ENCODE peak calls at places on chromosomes 16 and 17, in nine cellular contexts. One of them, this sample, is unnamed.

GRCh38 chr17:1720856-1721386 is 3.6 kb upstream of the WDR81 start:
- DNase-seq in stimulated activated CD4-positive, alpha-beta T cell treated with anti-CD3 and anti-CD28 coated beads, Interleukin-4, amount 100 ng/mL, for 4 hours: peak; percentile 64
- DNase-seq in CD8-positive, alpha-beta memory T cell: peak; percentile 79
- DNase-seq in C1 segment of cervical spinal cord: peak; percentile 36
- DNase-seq in iPS DF 6.9: no peak
- DNase-seq in ELF-1: peak; percentile 81
- DNase-seq in endothelial cell of umbilical vein: peak; percentile 58
- DNase-seq in HTR-8/SVneo: no peak
- DNase-seq in SHP77 treated with DMSO at 0.1 percent for 48 hours: peak; percentile 68
- DNase-seq in this sample: peak; percentile 63

GRCh38 chr17:61379457-61380216 is 20.0 kb upstream of the TBX2 start:
- DNase-seq in stimulated activated CD4-positive, alpha-beta T cell treated with anti-CD3 and anti-CD28 coated beads, Interleukin-4, amount 100 ng/mL, for 4 hours: no peak
- DNase-seq in CD8-positive, alpha-beta memory T cell: no peak
- DNase-seq in C1 segment of cervical spinal cord: no peak
- DNase-seq in iPS DF 6.9: no peak
- DNase-seq in ELF-1: no peak
- DNase-seq in endothelial cell of umbilical vein: no peak
- DNase-seq in HTR-8/SVneo: no peak
- DNase-seq in SHP77 treated with DMSO at 0.1 percent for 48 hours: no peak
- DNase-seq in this sample: no peak

GRCh38 chr16:89482087-89482823 is 8.1 kb downstream of the ANKRD11 start:
- DNase-seq in stimulated activated CD4-positive, alpha-beta T cell treated with anti-CD3 and anti-CD28 coated beads, Interleukin-4, amount 100 ng/mL, for 4 hours: no peak
- DNase-seq in CD8-positive, alpha-beta memory T cell: no peak
- DNase-seq in C1 segment of cervical spinal cord: no peak
- DNase-seq in iPS DF 6.9: no peak
- DNase-seq in ELF-1: no peak
- DNase-seq in endothelial cell of umbilical vein: no peak
- DNase-seq in HTR-8/SVneo: no peak
- DNase-seq in SHP77 treated with DMSO at 0.1 percent for 48 hours: no peak
- DNase-seq in this sample: no peak

GRCh38 chr17:81516439-81516838 is 3.8 kb upstream of the ACTG1 start:
- DNase-seq in stimulated activated CD4-positive, alpha-beta T cell treated with anti-CD3 and anti-CD28 coated beads, Interleukin-4, amount 100 ng/mL, for 4 hours: no peak
- DNase-seq in CD8-positive, alpha-beta memory T cell: no peak
- DNase-seq in C1 segment of cervical spinal cord: no peak
- DNase-seq in iPS DF 6.9: no peak
- DNase-seq in ELF-1: no peak
- DNase-seq in endothelial cell of umbilical vein: no peak
- DNase-seq in HTR-8/SVneo: no peak
- DNase-seq in SHP77 treated with DMSO at 0.1 percent for 48 hours: no peak
- DNase-seq in this sample: peak; percentile 15

GRCh38 chr16:23945243-23945642 is 109.5 kb downstream of the PRKCB start:
- DNase-seq in stimulated activated CD4-positive, alpha-beta T cell treated with anti-CD3 and anti-CD28 coated beads, Interleukin-4, amount 100 ng/mL, for 4 hours: no peak
- DNase-seq in CD8-positive, alpha-beta memory T cell: no peak
- DNase-seq in C1 segment of cervical spinal cord: no peak
- DNase-seq in iPS DF 6.9: no peak
- DNase-seq in ELF-1: no peak
- DNase-seq in endothelial cell of umbilical vein: no peak
- DNase-seq in HTR-8/SVneo: no peak
- DNase-seq in SHP77 treated with DMSO at 0.1 percent for 48 hours: no peak
- DNase-seq in this sample: no peak

GRCh38 chr16:68744744-68745280 is 7.7 kb downstream of the CDH1 start:
- DNase-seq in stimulated activated CD4-positive, alpha-beta T cell treated with anti-CD3 and anti-CD28 coated beads, Interleukin-4, amount 100 ng/mL, for 4 hours: no peak
- DNase-seq in CD8-positive, alpha-beta memory T cell: no peak
- DNase-seq in C1 segment of cervical spinal cord: no peak
- DNase-seq in iPS DF 6.9: peak; percentile 63
- DNase-seq in ELF-1: peak; percentile 79
- DNase-seq in endothelial cell of umbilical vein: no peak
- DNase-seq in HTR-8/SVneo: no peak
- DNase-seq in SHP77 treated with DMSO at 0.1 percent for 48 hours: no peak
- DNase-seq in this sample: peak; percentile 42

GRCh38 chr17:65723356-65723928 is 162.0 kb upstream of the AXIN2 start:
- DNase-seq in stimulated activated CD4-positive, alpha-beta T cell treated with anti-CD3 and anti-CD28 coated beads, Interleukin-4, amount 100 ng/mL, for 4 hours: no peak
- DNase-seq in CD8-positive, alpha-beta memory T cell: no peak
- DNase-seq in C1 segment of cervical spinal cord: no peak
- DNase-seq in iPS DF 6.9: no peak
- DNase-seq in ELF-1: no peak
- DNase-seq in endothelial cell of umbilical vein: peak; percentile 46
- DNase-seq in HTR-8/SVneo: no peak
- DNase-seq in SHP77 treated with DMSO at 0.1 percent for 48 hours: no peak
- DNase-seq in this sample: no peak

GRCh38 chr17:34314279-34314678 is 5.0 kb upstream of the CCL8 start:
- DNase-seq in stimulated activated CD4-positive, alpha-beta T cell treated with anti-CD3 and anti-CD28 coated beads, Interleukin-4, amount 100 ng/mL, for 4 hours: no peak
- DNase-seq in CD8-positive, alpha-beta memory T cell: no peak
- DNase-seq in C1 segment of cervical spinal cord: no peak
- DNase-seq in iPS DF 6.9: no peak
- DNase-seq in ELF-1: no peak
- DNase-seq in endothelial cell of umbilical vein: peak; percentile 26
- DNase-seq in HTR-8/SVneo: no peak
- DNase-seq in SHP77 treated with DMSO at 0.1 percent for 48 hours: no peak
- DNase-seq in this sample: no peak

GRCh38 chr17:7478276-7479138 is 924 bp downstream of the ZBTB4 start:
- DNase-seq in stimulated activated CD4-positive, alpha-beta T cell treated with anti-CD3 and anti-CD28 coated beads, Interleukin-4, amount 100 ng/mL, for 4 hours: peak; percentile 52
- DNase-seq in CD8-positive, alpha-beta memory T cell: peak; percentile 86
- DNase-seq in C1 segment of cervical spinal cord: peak; percentile 65
- DNase-seq in iPS DF 6.9: no peak
- DNase-seq in ELF-1: peak; percentile 39
- DNase-seq in endothelial cell of umbilical vein: peak; percentile 35
- DNase-seq in HTR-8/SVneo: peak; percentile 67
- DNase-seq in SHP77 treated with DMSO at 0.1 percent for 48 hours: no peak
- DNase-seq in this sample: no peak

GRCh38 chr17:70476368-70476767 is 307.0 kb downstream of the KCNJ2 start:
- DNase-seq in stimulated activated CD4-positive, alpha-beta T cell treated with anti-CD3 and anti-CD28 coated beads, Interleukin-4, amount 100 ng/mL, for 4 hours: no peak
- DNase-seq in CD8-positive, alpha-beta memory T cell: no peak
- DNase-seq in C1 segment of cervical spinal cord: no peak
- DNase-seq in iPS DF 6.9: no peak
- DNase-seq in ELF-1: no peak
- DNase-seq in endothelial cell of umbilical vein: no peak
- DNase-seq in HTR-8/SVneo: no peak
- DNase-seq in SHP77 treated with DMSO at 0.1 percent for 48 hours: no peak
- DNase-seq in this sample: no peak

GRCh38 chr16:19392352-19392751 is 25.3 kb upstream of the TMC5 start:
- DNase-seq in stimulated activated CD4-positive, alpha-beta T cell treated with anti-CD3 and anti-CD28 coated beads, Interleukin-4, amount 100 ng/mL, for 4 hours: no peak
- DNase-seq in CD8-positive, alpha-beta memory T cell: no peak
- DNase-seq in C1 segment of cervical spinal cord: no peak
- DNase-seq in iPS DF 6.9: no peak
- DNase-seq in ELF-1: no peak
- DNase-seq in endothelial cell of umbilical vein: no peak
- DNase-seq in HTR-8/SVneo: no peak
- DNase-seq in SHP77 treated with DMSO at 0.1 percent for 48 hours: no peak
- DNase-seq in this sample: no peak

GRCh38 chr16:49472598-49472997 is 99.0 kb downstream of the C16orf78 start:
- DNase-seq in stimulated activated CD4-positive, alpha-beta T cell treated with anti-CD3 and anti-CD28 coated beads, Interleukin-4, amount 100 ng/mL, for 4 hours: no peak
- DNase-seq in CD8-positive, alpha-beta memory T cell: no peak
- DNase-seq in C1 segment of cervical spinal cord: no peak
- DNase-seq in iPS DF 6.9: no peak
- DNase-seq in ELF-1: no peak
- DNase-seq in endothelial cell of umbilical vein: no peak
- DNase-seq in HTR-8/SVneo: no peak
- DNase-seq in SHP77 treated with DMSO at 0.1 percent for 48 hours: no peak
- DNase-seq in this sample: no peak

GRCh38 chr16:23124315-23124714 is 24.9 kb downstream of the USP31 start:
- DNase-seq in stimulated activated CD4-positive, alpha-beta T cell treated with anti-CD3 and anti-CD28 coated beads, Interleukin-4, amount 100 ng/mL, for 4 hours: no peak
- DNase-seq in CD8-positive, alpha-beta memory T cell: no peak
- DNase-seq in C1 segment of cervical spinal cord: no peak
- DNase-seq in iPS DF 6.9: no peak
- DNase-seq in ELF-1: no peak
- DNase-seq in endothelial cell of umbilical vein: peak; percentile 85
- DNase-seq in HTR-8/SVneo: no peak
- DNase-seq in SHP77 treated with DMSO at 0.1 percent for 48 hours: no peak
- DNase-seq in this sample: peak; percentile 62

GRCh38 chr16:11092788-11093577 is 148.6 kb downstream of the CLEC16A start:
- DNase-seq in stimulated activated CD4-positive, alpha-beta T cell treated with anti-CD3 and anti-CD28 coated beads, Interleukin-4, amount 100 ng/mL, for 4 hours: no peak
- DNase-seq in CD8-positive, alpha-beta memory T cell: no peak
- DNase-seq in C1 segment of cervical spinal cord: no peak
- DNase-seq in iPS DF 6.9: no peak
- DNase-seq in ELF-1: no peak
- DNase-seq in endothelial cell of umbilical vein: no peak
- DNase-seq in HTR-8/SVneo: no peak
- DNase-seq in SHP77 treated with DMSO at 0.1 percent for 48 hours: no peak
- DNase-seq in this sample: no peak